ENCODE peak calls at places on chromosomes 12 and 14, in four cellular contexts. One of them, this sample, is unnamed.

GRCh38 chr12:115070313-115070712 is 386.3 kb upstream of the TBX3 start:
- DNase-seq in DND-41: no peak
- DNase-seq in ascending aorta: no peak
- DNase-seq in effector memory CD4-positive, alpha-beta T cell: no peak
- DNase-seq in this sample: no peak

GRCh38 chr12:16148938-16149337 is 128.5 kb downstream of the SLC15A5 start:
- DNase-seq in ascending aorta: no peak
- DNase-seq in DND-41: no peak
- DNase-seq in effector memory CD4-positive, alpha-beta T cell: no peak
- DNase-seq in this sample: no peak

GRCh38 chr12:132524405-132524804 is 34.5 kb downstream of the FBRSL1 start:
- DNase-seq in effector memory CD4-positive, alpha-beta T cell: no peak
- DNase-seq in DND-41: no peak
- DNase-seq in ascending aorta: no peak
- DNase-seq in this sample: no peak

GRCh38 chr12:23423796-23424195 is 525.7 kb downstream of the SOX5 start:
- DNase-seq in effector memory CD4-positive, alpha-beta T cell: no peak
- DNase-seq in ascending aorta: no peak
- DNase-seq in DND-41: no peak
- DNase-seq in this sample: no peak

GRCh38 chr12:126210026-126210425 is 1144.8 kb downstream of the AACS start:
- DNase-seq in ascending aorta: no peak
- DNase-seq in effector memory CD4-positive, alpha-beta T cell: no peak
- DNase-seq in DND-41: no peak
- DNase-seq in this sample: no peak

GRCh38 chr12:21941522-21942376 is 523 bp upstream of the ABCC9 start:
- DNase-seq in effector memory CD4-positive, alpha-beta T cell: no peak
- DNase-seq in ascending aorta: peak; percentile 73
- DNase-seq in DND-41: no peak
- DNase-seq in this sample: no peak

GRCh38 chr14:103070971-103071542 is 13.0 kb upstream of the LBHD2 start:
- DNase-seq in DND-41: no peak
- DNase-seq in effector memory CD4-positive, alpha-beta T cell: no peak
- DNase-seq in ascending aorta: no peak
- DNase-seq in this sample: no peak

GRCh38 chr12:54879132-54879531 is 24.8 kb downstream of the MUCL1 start:
- DNase-seq in ascending aorta: no peak
- DNase-seq in effector memory CD4-positive, alpha-beta T cell: no peak
- DNase-seq in DND-41: no peak
- DNase-seq in this sample: no peak

GRCh38 chr14:104383088-104383805 is 196.3 kb upstream of the C14orf180 start:
- DNase-seq in effector memory CD4-positive, alpha-beta T cell: no peak
- DNase-seq in ascending aorta: no peak
- DNase-seq in DND-41: no peak
- DNase-seq in this sample: peak; percentile 32

GRCh38 chr12:7144414-7145120 is 14.4 kb downstream of the CLSTN3 start:
- DNase-seq in effector memory CD4-positive, alpha-beta T cell: no peak
- DNase-seq in DND-41: no peak
- DNase-seq in ascending aorta: peak; percentile 63
- DNase-seq in this sample: no peak

GRCh38 chr12:130636370-130636769 is 79.7 kb downstream of the RIMBP2 start:
- DNase-seq in DND-41: no peak
- DNase-seq in ascending aorta: no peak
- DNase-seq in effector memory CD4-positive, alpha-beta T cell: no peak
- DNase-seq in this sample: no peak

GRCh38 chr14:104980601-104981531 is 2.7 kb upstream of the AHNAK2 start:
- DNase-seq in effector memory CD4-positive, alpha-beta T cell: no peak
- DNase-seq in ascending aorta: no peak
- DNase-seq in DND-41: no peak
- DNase-seq in this sample: peak; percentile 38

GRCh38 chr12:13104403-13104802 is 936 bp upstream of the GSG1 start:
- DNase-seq in ascending aorta: no peak
- DNase-seq in effector memory CD4-positive, alpha-beta T cell: no peak
- DNase-seq in DND-41: no peak
- DNase-seq in this sample: no peak

GRCh38 chr12:76266797-76267196 is 81.4 kb downstream of the BBS10 start:
- DNase-seq in ascending aorta: no peak
- DNase-seq in effector memory CD4-positive, alpha-beta T cell: no peak
- DNase-seq in DND-41: no peak
- DNase-seq in this sample: no peak

GRCh38 chr14:37195327-37195726 is 2.4 kb upstream of the MIPOL1 start:
- DNase-seq in DND-41: no peak
- DNase-seq in effector memory CD4-positive, alpha-beta T cell: no peak
- DNase-seq in ascending aorta: no peak
- DNase-seq in this sample: no peak

GRCh38 chr14:37198273-37198598 is 499 bp downstream of the MIPOL1 start:
- DNase-seq in effector memory CD4-positive, alpha-beta T cell: no peak
- DNase-seq in DND-41: no peak
- DNase-seq in ascending aorta: no peak
- DNase-seq in this sample: no peak

GRCh38 chr14:37198907-37199306 is 1.2 kb downstream of the MIPOL1 start:
- DNase-seq in DND-41: no peak
- DNase-seq in ascending aorta: no peak
- DNase-seq in effector memory CD4-positive, alpha-beta T cell: no peak
- DNase-seq in this sample: no peak

GRCh38 chr14:37197421-37198272 is at the start of gene MIPOL1:
- DNase-seq in DND-41: no peak
- DNase-seq in effector memory CD4-positive, alpha-beta T cell: no peak
- DNase-seq in ascending aorta: peak; percentile 90
- DNase-seq in this sample: no peak

GRCh38 chr14:37196604-37197420 is 925 bp upstream of the MIPOL1 start:
- DNase-seq in ascending aorta: no peak
- DNase-seq in DND-41: no peak
- DNase-seq in effector memory CD4-positive, alpha-beta T cell: no peak
- DNase-seq in this sample: no peak
- H3K4me3 ChIP-seq in ascending aorta: peak overlapping the region; percentile 71
- H3K4me3 ChIP-seq in DND-41: no peak overlapping the region
- H3K4me3 ChIP-seq in effector memory CD4-positive, alpha-beta T cell: no peak overlapping the region
- H3K4me3 ChIP-seq in this sample: no peak overlapping the region

GRCh38 chr14:61372842-61373555 is 51.6 kb downstream of the PRKCH start:
- DNase-seq in effector memory CD4-positive, alpha-beta T cell: no peak
- DNase-seq in ascending aorta: no peak
- DNase-seq in DND-41: no peak
- DNase-seq in this sample: no peak
- H3K9me3 ChIP-seq in effector memory CD4-positive, alpha-beta T cell: peaks cover 10% of the 10 kb centered on the region
- H3K9me3 ChIP-seq in ascending aorta: peaks cover 24% of the 10 kb centered on the region
- H3K9me3 ChIP-seq in DND-41: peaks cover 39% of the 10 kb centered on the region
- H3K9me3 ChIP-seq in this sample: peaks cover 11% of the 10 kb centered on the region

GRCh38 chr14:68937790-68938514 is 41.1 kb downstream of the ACTN1 start:
- DNase-seq in effector memory CD4-positive, alpha-beta T cell: no peak
- DNase-seq in DND-41: no peak
- DNase-seq in ascending aorta: peak; percentile 88
- DNase-seq in this sample: peak; percentile 55
- H3K4me1 ChIP-seq in effector memory CD4-positive, alpha-beta T cell: no peaks in the 10 kb centered on the region
- H3K4me1 ChIP-seq in DND-41: no peaks in the 10 kb centered on the region
- H3K4me1 ChIP-seq in ascending aorta: peaks cover 45% of the 10 kb centered on the region
- H3K4me1 ChIP-seq in this sample: peaks cover 49% of the 10 kb centered on the region

GRCh38 chr12:121535150-121536057 is 45.4 kb downstream of the KDM2B start:
- DNase-seq in effector memory CD4-positive, alpha-beta T cell: no peak
- DNase-seq in ascending aorta: no peak
- DNase-seq in DND-41: no peak
- DNase-seq in this sample: peak; percentile 17

GRCh38 chr12:121534495-121535148 is 46.2 kb downstream of the KDM2B start:
- DNase-seq in effector memory CD4-positive, alpha-beta T cell: peak; percentile 77
- DNase-seq in DND-41: no peak
- DNase-seq in ascending aorta: no peak
- DNase-seq in this sample: peak; percentile 89

GRCh38 chr12:121536929-121537813 is 43.7 kb downstream of the KDM2B start:
- DNase-seq in effector memory CD4-positive, alpha-beta T cell: peak; percentile 43
- DNase-seq in DND-41: no peak
- DNase-seq in ascending aorta: peak; percentile 89
- DNase-seq in this sample: peak; percentile 59

GRCh38 chr12:121537814-121538698 is 42.8 kb downstream of the KDM2B start:
- DNase-seq in DND-41: no peak
- DNase-seq in ascending aorta: no peak
- DNase-seq in effector memory CD4-positive, alpha-beta T cell: no peak
- DNase-seq in this sample: peak; percentile 58

DNA sequence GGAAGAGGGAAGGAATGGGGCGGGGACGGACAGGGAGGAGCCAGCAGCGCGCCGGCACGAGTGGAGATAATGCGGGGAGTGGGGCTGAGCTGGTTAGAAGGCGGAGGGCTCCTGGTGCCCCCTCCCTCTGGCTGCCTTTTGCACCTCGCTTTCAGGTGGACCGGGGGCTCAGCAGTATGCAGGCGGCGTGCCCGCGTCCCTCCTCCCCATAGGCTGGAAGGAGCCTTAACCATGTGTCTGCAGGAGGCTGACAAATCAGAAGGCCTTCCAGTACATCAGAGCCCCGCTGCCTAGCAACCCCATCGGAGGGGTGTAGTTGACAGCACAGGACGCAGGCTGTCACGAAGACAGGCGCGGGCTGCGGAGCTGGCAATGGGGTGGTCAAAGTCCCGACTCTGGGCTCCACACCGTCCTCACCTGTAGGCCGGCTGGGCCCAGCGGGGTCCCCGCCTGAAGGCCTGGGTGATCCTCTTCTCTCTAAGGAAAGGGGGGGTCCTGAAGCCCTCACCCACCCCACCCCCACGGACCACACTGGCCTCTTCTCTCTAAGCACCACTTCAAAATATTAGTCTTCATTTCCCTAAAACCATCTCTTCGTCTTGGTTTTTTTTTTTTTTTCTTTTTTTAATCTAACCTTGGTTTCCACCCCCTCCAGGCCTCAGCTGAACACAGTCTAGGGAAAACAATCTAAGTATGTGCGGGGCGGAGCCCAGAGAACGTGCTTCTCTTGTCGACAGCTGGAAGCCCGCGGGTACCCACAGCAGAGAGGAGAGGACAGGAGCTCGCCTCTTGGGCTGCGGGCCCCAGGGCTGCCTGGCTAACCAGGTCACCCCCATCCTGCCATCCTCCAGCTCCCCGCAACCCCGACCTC is 44.5 kb downstream of the KDM2B start:
- DNase-seq in DND-41: no peak
- DNase-seq in ascending aorta: peak; percentile 92
- DNase-seq in effector memory CD4-positive, alpha-beta T cell: peak; percentile 41
- DNase-seq in this sample: peak; percentile 38
- H3K4me3 ChIP-seq in DND-41: no peak overlapping the region
- H3K4me3 ChIP-seq in ascending aorta: peak overlapping the region; percentile 82
- H3K4me3 ChIP-seq in effector memory CD4-positive, alpha-beta T cell: peak overlapping the region; percentile 67
- H3K4me3 ChIP-seq in this sample: peak overlapping the region; percentile 55

GRCh38 chr14:59583755-59584154 is 7.1 kb upstream of the CCDC175 start:
- DNase-seq in ascending aorta: no peak
- DNase-seq in effector memory CD4-positive, alpha-beta T cell: no peak
- DNase-seq in DND-41: no peak
- DNase-seq in this sample: no peak

GRCh38 chr14:59582161-59582560 is 5.5 kb upstream of the CCDC175 start:
- DNase-seq in effector memory CD4-positive, alpha-beta T cell: no peak
- DNase-seq in DND-41: no peak
- DNase-seq in ascending aorta: no peak
- DNase-seq in this sample: no peak

GRCh38 chr14:59585891-59586554 is 9.4 kb upstream of the CCDC175 start:
- DNase-seq in effector memory CD4-positive, alpha-beta T cell: no peak
- DNase-seq in DND-41: no peak
- DNase-seq in ascending aorta: no peak
- DNase-seq in this sample: no peak

GRCh38 chr14:59588136-59588535 is 11.5 kb upstream of the CCDC175 start:
- DNase-seq in effector memory CD4-positive, alpha-beta T cell: no peak
- DNase-seq in DND-41: no peak
- DNase-seq in ascending aorta: no peak
- DNase-seq in this sample: no peak

DNA sequence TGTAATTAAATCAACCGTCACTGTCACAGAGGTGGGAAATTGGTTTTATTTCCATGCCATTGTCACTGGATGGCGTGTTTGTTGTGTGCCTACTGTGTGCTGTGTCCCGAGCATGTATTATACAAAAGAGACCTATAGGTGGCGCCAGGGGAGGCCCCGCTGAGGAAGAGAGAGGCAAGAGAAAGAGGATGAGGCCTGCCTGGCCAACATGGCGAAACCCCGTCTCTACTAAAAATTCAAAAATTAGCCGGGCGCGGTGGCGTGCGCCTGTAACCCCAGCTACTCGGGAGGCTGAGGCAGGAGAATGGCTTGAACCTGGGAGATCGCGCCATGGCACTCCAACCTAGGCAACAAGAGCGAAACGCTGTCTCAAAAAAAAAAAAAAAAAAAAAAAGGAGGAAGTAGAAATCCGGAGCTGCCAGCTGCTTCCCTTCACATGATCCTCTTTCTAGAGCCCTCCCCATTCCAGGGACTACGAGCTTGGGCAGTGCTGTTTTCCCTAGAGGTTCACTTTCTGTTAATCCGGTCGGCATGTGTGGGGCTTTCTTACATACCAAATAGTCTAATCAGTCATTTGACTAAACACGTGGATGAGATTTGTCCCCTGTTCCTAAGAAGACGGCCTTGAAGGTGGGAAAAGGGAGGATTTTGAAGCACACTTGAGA is 6.4 kb upstream of the CCDC175 start:
- DNase-seq in ascending aorta: no peak
- DNase-seq in effector memory CD4-positive, alpha-beta T cell: no peak
- DNase-seq in DND-41: no peak
- DNase-seq in this sample: no peak
- H3K9me3 ChIP-seq in ascending aorta: no peaks in the 10 kb centered on the region
- H3K9me3 ChIP-seq in effector memory CD4-positive, alpha-beta T cell: no peaks in the 10 kb centered on the region
- H3K9me3 ChIP-seq in DND-41: no peaks in the 10 kb centered on the region
- H3K9me3 ChIP-seq in this sample: no peaks in the 10 kb centered on the region

GRCh38 chr12:5047094-5047493 is 3.4 kb downstream of the KCNA5 start:
- DNase-seq in effector memory CD4-positive, alpha-beta T cell: no peak
- DNase-seq in ascending aorta: peak; percentile 87
- DNase-seq in DND-41: no peak
- DNase-seq in this sample: no peak
- H3K4me1 ChIP-seq in effector memory CD4-positive, alpha-beta T cell: no peaks in the 10 kb centered on the region
- H3K4me1 ChIP-seq in ascending aorta: peaks cover 8% of the 10 kb centered on the region
- H3K4me1 ChIP-seq in DND-41: no peaks in the 10 kb centered on the region
- H3K4me1 ChIP-seq in this sample: no peaks in the 10 kb centered on the region

DNA sequence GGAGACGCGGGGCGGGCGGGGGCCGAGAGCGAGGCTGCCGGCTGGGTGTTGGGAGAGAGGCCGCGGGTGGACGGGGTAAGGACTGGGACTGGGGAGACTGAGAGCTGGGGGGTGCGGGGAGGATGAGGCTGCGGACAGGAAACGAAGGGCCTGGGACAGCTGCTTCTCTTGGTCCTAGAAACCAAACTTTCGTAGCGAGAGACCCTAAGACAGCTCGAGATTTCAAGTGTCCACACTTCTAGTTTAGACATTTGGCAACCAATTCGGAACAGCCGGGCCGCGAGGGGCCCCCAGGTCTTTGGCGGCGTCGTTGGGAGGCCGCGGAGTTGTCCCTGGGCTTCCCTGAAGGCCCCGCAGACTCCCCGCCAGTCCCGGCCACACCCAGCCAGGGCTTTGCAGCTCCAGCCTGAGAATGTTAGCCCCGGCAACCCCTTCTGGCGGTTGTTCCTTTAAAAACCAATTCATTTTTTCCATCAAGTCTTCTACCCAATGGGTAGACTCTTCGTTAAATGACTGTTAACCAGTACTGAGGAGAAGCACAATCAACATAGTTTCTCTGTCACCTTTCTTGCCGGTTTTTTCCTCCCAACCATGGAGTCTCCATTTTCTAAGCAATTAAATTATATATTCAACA is 11.5 kb downstream of the NKX2-1 start:
- DNase-seq in effector memory CD4-positive, alpha-beta T cell: no peak
- DNase-seq in DND-41: no peak
- DNase-seq in ascending aorta: no peak
- DNase-seq in this sample: no peak
- H3K4me3 ChIP-seq in effector memory CD4-positive, alpha-beta T cell: no peak overlapping the region
- H3K4me3 ChIP-seq in DND-41: no peak overlapping the region
- H3K4me3 ChIP-seq in ascending aorta: no peak overlapping the region
- H3K4me3 ChIP-seq in this sample: no peak overlapping the region

This sample was measured in CD8-positive, alpha-beta memory T cell.